ENCODE peak calls at places on chromosomes 1 and 21, in five cellular contexts. G, Z, Q, L and F are unnamed samples.

GRCh38 chr21:41610042-41610839 is 102.3 kb upstream of the TMPRSS2 start:
- DNase-seq in G (peak), Z (no peak), Q (peak), L (peak), F (peak)

GRCh38 chr1:25117233-25117823 is 115.0 kb downstream of the SYF2 start:
- DNase-seq in G (no peak), Z (no peak), Q (peak), L (peak), F (peak)

GRCh38 chr1:20988943-20989342 is 187.8 kb downstream of the EIF4G3 start:
- DNase-seq in G (no peak), Z (no peak), Q (no peak), L (no peak), F (no peak)

GRCh38 chr1:22676916-22677601 is 24.0 kb downstream of the C1QB start:
- DNase-seq in G (no peak), Z (no peak), Q (no peak), L (no peak), F (peak)

GRCh38 chr1:64953241-64953640 is 13.1 kb downstream of the JAK1 start:
- DNase-seq in G (no peak), Z (no peak), Q (peak), L (no peak), F (no peak)

GRCh38 chr1:154334647-154335350 is 9.5 kb downstream of the ATP8B2 start:
- DNase-seq in G (peak), Z (no peak), Q (peak), L (peak), F (peak)

GRCh38 chr1:62181531-62181930 is 13.1 kb upstream of the L1TD1 start:
- DNase-seq in G (no peak), Z (no peak), Q (no peak), L (no peak), F (peak)

GRCh38 chr1:181076852-181077251 is 11.6 kb upstream of the IER5 start:
- DNase-seq in G (no peak), Z (no peak), Q (no peak), L (no peak), F (no peak)

GRCh38 chr1:150578278-150579109 is 916 bp downstream of the MCL1 start:
- DNase-seq in G (no peak), Z (no peak), Q (peak), L (peak), F (peak)

GRCh38 chr1:178275553-178275952 is 181.6 kb downstream of the RASAL2 start:
- DNase-seq in G (no peak), Z (no peak), Q (no peak), L (no peak), F (no peak)

GRCh38 chr1:214310777-214311690 is 30.1 kb downstream of the SMYD2 start:
- DNase-seq in G (no peak), Z (no peak), Q (no peak), L (no peak), F (no peak)

GRCh38 chr1:165575700-165576099 is 31.9 kb downstream of the LRRC52 start:
- DNase-seq in G (no peak), Z (no peak), Q (no peak), L (no peak), F (no peak)

GRCh38 chr1:14897080-14897449 is 256.5 kb upstream of the TMEM51 start:
- DNase-seq in G (no peak), Z (no peak), Q (no peak), L (peak), F (no peak)

GRCh38 chr1:238621405-238621804 is 730.7 kb upstream of the ZP4 start:
- DNase-seq in G (no peak), Z (no peak), Q (no peak), L (no peak), F (no peak)

GRCh38 chr21:29025328-29025713 is 853 bp downstream of the USP16 start:
- DNase-seq in G (no peak), Z (no peak), Q (no peak), L (peak), F (peak)

GRCh38 chr1:183101841-183102276 is 78.6 kb downstream of the LAMC1 start:
- DNase-seq in G (no peak), Z (no peak), Q (no peak), L (no peak), F (no peak)

GRCh38 chr1:100353988-100354387 is 1.7 kb downstream of the CDC14A start:
- DNase-seq in G (peak), Z (no peak), Q (peak), L (no peak), F (peak)

GRCh38 chr1:15701784-15702183 is 17.7 kb downstream of the PLEKHM2 start:
- DNase-seq in G (no peak), Z (no peak), Q (no peak), L (no peak), F (no peak)

GRCh38 chr1:152926091-152926490 is 17.7 kb downstream of the IVL start:
- DNase-seq in G (no peak), Z (no peak), Q (peak), L (peak), F (peak)

GRCh38 chr1:63774617-63775417 is 1.0 kb downstream of the ROR1 start:
- DNase-seq in G (peak), Z (no peak), Q (no peak), L (no peak), F (peak)

DNA sequence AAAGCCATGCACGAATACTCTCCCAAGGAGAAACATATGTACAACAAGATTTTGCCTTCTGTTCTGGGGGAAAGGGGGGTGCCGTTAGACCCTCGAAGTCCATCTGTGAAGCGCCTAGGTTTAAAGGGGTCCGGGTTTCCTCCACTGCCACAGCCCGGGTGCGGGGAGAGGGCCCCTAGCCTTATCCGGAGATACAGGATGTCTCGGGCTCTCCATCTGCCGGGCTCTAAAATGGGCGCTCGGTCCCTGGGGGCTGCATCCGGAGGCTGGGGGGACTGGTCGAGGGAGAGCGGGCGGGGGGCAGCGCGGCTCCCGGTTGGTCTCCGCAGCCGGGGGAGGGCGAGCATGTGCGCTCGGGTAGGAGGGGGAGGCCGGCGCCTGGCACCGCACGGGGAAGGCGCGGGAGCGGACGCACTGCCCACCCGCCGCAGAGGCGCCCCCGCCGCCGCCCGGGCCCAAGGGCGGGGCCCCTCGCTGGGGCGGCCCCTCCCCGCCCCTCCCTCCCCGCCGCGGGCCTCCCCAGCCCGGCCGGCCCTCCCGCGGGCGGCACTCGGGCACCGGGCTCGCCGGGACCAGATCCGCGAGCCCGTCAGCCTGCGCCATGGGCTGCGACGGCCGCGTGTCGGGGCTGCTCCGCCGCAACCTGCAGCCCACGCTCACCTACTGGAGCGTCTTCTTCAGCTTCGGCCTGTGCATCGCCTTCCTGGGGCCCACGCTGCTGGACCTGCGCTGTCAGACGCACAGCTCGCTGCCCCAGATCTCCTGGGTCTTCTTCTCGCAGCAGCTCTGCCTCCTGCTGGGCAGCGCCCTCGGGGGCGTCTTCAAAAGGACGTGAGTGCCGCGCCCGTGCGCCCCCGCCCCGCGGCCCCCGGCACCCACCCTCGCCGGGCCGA is 63.1 kb downstream of the ELK4 start:
- DNase-seq in G (no peak), Z (no peak), Q (no peak), L (no peak), F (peak)
- H3K4me2 ChIP-seq in G (peak), Z (no peak), Q (peak), L (no peak), F (peak)

DNA sequence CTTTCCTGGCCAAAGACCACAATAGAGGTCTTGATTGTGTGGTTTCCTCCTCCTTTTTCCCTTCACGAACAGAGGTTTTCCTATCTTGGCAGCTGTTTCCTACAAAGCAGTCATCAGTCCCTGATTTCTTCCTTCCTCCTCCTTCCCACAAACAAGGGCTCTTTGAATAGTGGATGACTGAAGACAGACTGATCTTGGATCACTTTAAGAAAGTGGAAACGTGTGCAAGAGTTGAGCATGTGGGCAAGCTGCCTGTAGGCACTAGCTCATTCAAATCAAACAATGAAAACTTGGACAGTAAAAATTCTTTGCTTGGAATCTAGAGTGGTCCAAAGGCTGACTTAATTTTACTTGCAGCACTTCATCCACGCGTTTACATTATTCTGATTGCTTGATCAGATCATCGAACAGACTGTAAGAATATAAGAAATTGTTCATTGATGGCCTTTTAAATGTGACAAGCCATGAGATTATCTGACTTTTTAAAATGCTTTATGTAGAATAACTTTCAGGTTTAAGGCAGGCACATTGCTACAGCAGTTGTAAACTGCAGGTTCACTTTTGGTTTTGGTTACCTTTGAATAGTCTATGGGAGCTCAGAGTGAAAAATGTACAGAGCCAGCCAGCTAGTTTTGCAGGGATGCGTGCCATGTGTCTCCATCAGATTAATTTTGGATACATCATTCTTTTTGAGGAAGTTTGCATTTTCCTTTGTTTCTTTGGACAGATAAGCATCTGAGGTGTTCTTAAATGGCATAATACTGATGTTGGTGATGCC is 34.4 kb downstream of the ADGRL2 start:
- DNase-seq in G (no peak), Z (no peak), Q (no peak), L (no peak), F (no peak)
- H3K4me3 ChIP-seq in G (no peak), Z (no peak), Q (no peak), L (no peak), F (no peak)

GRCh38 chr1:87869563-87869962 is 540.9 kb downstream of the LMO4 start:
- DNase-seq in G (peak), Z (no peak), Q (peak), L (no peak), F (no peak)
- TF ChIP-seq JUNB in G (peak), Z (no peak), Q (no peak), L (no peak), F (no peak)

GRCh38 chr1:245310605-245311531 is 156.1 kb downstream of the KIF26B start:
- DNase-seq in G (no peak), Z (peak), Q (no peak), L (no peak), F (peak)
- H3K4me2 ChIP-seq in G (no peak), Z (peak), Q (no peak), L (peak), F (peak)

GRCh38 chr1:19647643-19648042 is 3.5 kb downstream of the NBL1 start:
- DNase-seq in G (no peak), Z (no peak), Q (no peak), L (no peak), F (no peak)

GRCh38 chr1:19646366-19646765 is 2.3 kb downstream of the NBL1 start:
- DNase-seq in G (no peak), Z (no peak), Q (no peak), L (no peak), F (no peak)

GRCh38 chr1:19648689-19649088 is 4.6 kb downstream of the NBL1 start:
- DNase-seq in G (no peak), Z (no peak), Q (peak), L (peak), F (peak)

GRCh38 chr1:19646771-19647319 is 2.7 kb downstream of the NBL1 start:
- DNase-seq in G (no peak), Z (no peak), Q (no peak), L (no peak), F (no peak)

DNA sequence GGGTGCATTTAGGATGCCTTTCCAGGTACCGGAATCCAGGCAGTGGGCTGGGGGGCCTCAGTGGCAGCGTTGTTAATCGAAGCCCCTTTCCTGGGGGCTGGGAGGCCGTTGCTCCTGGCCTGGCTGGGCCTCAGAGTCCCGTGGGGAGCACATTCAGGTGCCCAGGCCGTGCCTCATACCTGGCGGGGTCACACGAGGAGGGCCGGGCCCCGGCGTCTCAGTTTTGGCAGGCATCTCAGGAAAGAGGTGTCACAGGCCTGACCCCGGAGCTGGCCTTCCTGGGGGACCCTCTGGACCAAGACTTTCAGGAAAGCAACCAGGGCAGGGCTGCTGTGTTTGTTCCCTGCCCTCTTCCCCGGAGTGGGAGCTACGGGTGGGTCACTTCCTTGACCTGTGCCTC is 4.1 kb downstream of the NBL1 start:
- DNase-seq in G (no peak), Z (no peak), Q (no peak), L (no peak), F (no peak)
- H3K4me3 ChIP-seq in G (no peak), Z (no peak), Q (no peak), L (no peak), F (no peak)

GRCh38 chr21:36702622-36702968 is 3.7 kb downstream of the SIM2 start:
- DNase-seq in G (no peak), Z (no peak), Q (no peak), L (no peak), F (no peak)

GRCh38 chr21:36700295-36700960 is 1.5 kb downstream of the SIM2 start:
- DNase-seq in G (no peak), Z (no peak), Q (no peak), L (no peak), F (peak)

GRCh38 chr21:36699546-36700294 is 805 bp downstream of the SIM2 start:
- DNase-seq in G (no peak), Z (no peak), Q (no peak), L (no peak), F (peak)

GRCh38 chr21:36701912-36702621 is 3.2 kb downstream of the SIM2 start:
- DNase-seq in G (no peak), Z (no peak), Q (no peak), L (no peak), F (peak)

DNA sequence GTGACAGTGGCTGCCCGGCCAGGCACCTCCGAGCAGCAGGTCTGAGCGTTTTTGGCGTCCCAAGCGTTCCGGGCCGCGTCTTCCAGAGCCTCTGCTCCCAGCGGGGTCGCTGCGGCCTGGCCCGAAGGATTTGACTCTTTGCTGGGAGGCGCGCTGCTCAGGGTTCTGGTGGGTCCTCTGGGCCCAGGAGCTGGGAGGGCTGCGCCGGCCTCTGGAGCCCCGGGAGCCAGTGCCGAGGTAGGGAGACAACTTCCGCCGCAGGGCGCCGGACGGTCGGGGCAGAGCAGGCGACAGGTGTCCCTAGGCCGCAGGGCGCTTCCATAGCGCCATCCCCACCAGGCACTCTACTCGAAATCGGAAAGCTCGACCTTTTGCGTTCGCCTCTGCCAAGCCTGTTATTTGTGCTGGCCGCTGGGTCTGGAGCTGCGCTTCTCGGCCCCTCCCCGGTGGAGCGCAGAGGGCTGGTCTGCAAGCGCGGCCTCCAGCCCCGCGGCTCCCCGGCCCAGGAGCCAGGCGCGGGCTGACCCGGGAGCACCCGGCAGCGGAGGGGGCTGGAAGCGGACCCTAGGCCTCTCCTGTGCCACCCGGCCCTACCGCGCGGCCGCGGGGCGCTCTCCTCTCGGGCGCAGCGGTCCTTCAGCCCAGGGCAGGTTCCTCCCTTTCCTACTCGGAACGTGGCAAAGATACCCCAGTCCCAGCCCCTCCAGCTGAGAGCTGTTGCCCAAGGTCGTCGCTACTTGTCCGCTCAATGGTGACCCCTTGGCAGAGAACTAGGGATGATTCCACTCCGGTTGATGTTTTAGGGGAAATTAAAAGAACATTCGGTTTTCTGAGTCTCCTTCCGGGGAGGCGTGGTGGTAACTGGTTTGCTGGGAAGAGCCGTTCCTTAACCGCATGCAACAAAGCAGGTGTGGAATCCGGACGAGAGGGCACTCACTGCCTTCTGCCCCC is 2.3 kb downstream of the SIM2 start:
- DNase-seq in G (no peak), Z (no peak), Q (no peak), L (no peak), F (peak)
- TF ChIP-seq JUNB in G (no peak), Z (no peak), Q (no peak), L (no peak), F (no peak)

GRCh38 chr1:43238104-43238503 is 31.7 kb upstream of the TMEM125 start:
- DNase-seq in G (peak), Z (no peak), Q (peak), L (peak), F (peak)
- H3K4me2 ChIP-seq in G (no peak), Z (no peak), Q (peak), L (no peak), F (no peak)

DNA sequence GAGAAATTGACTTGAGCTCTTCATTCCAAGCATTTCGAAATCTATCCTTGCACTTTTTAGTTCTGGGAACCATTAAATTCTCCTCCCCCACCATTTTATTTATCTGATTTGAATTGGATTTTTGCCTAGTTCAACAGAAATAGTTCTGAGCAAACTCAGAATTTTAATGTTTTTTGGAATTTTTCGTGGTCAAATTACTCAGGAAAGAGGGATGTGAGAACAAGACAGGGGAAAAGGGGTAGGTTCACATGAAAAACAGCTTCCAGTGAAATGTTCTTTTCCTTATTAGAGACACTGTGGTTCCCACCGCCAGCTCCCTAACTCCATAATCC is 5.7 kb upstream of the ZNF697 start:
- DNase-seq in G (no peak), Z (no peak), Q (no peak), L (no peak), F (no peak)
- H3K4me3 ChIP-seq in G (no peak), Z (no peak), Q (no peak), L (no peak), F (no peak)

GRCh38 chr1:218242171-218242570 is 42.9 kb upstream of the RRP15 start:
- DNase-seq in G (no peak), Z (no peak), Q (no peak), L (no peak), F (no peak)
- TF ChIP-seq JUNB in G (no peak), Z (no peak), Q (no peak), L (no peak), F (no peak)